ENCODE peak calls at places on chromosomes 4 and X, in six cellular contexts. R is psoas muscle, L is GM13976, W is Peyer's patch, M is endothelial cell, I is epithelial cell of esophagus. O is an unnamed sample.
A peak's percentile ranks its signal among the peaks of the same experiment; 100 is the strongest.

GRCh38 chr4:18733956-18734872 is 712.7 kb upstream of the LCORL start:
- DNase-seq in R (no peak), L (no peak), W (no peak), M (no peak), I (no peak), O (no peak)

GRCh38 chrX:79259073-79259689 is 108.0 kb downstream of the ITM2A start:
- DNase-seq in R (no peak), L (peak; percentile 16), W (no peak), M (no peak), I (no peak), O (no peak)

GRCh38 chr4:107183155-107183774 is 147.2 kb upstream of the DKK2 start:
- DNase-seq in R (no peak), L (peak; percentile 11), W (no peak), M (peak; percentile 41), I (peak; percentile 70), O (peak; percentile 78)

GRCh38 chr4:37601527-37601926 is 84.6 kb downstream of the RELL1 start:
- DNase-seq in R (no peak), L (no peak), W (no peak), M (no peak), I (peak; percentile 82), O (peak; percentile 90)

GRCh38 chr4:20687894-20688293 is 12.4 kb upstream of the PACRGL start:
- DNase-seq in R (no peak), L (no peak), W (no peak), M (no peak), I (peak; percentile 26), O (peak; percentile 21)

GRCh38 chr4:149264093-149264733 is 551.4 kb downstream of the IQCM start:
- DNase-seq in R (no peak), L (no peak), W (no peak), M (peak; percentile 50), I (peak; percentile 72), O (peak; percentile 80)

GRCh38 chrX:50081282-50081955 is 119.4 kb downstream of the AKAP4 start:
- DNase-seq in R (peak; percentile 23), L (no peak), W (peak; percentile 50), M (peak; percentile 23), I (peak; percentile 33), O (peak; percentile 23)

GRCh38 chrX:134368140-134368539 is 91.8 kb upstream of the HPRT1 start:
- DNase-seq in R (no peak), L (no peak), W (no peak), M (no peak), I (peak; percentile 24), O (no peak)

GRCh38 chr4:7341486-7342222 is 93.1 kb downstream of the PSAPL1 start:
- DNase-seq in R (no peak), L (no peak), W (no peak), M (no peak), I (no peak), O (no peak)

GRCh38 chrX:13764765-13765164 is 30.2 kb downstream of the OFD1 start:
- DNase-seq in R (no peak), L (no peak), W (no peak), M (peak; percentile 45), I (no peak), O (peak; percentile 17)

GRCh38 chr4:147862043-147862692 is 130.3 kb downstream of the ARHGAP10 start:
- DNase-seq in R (no peak), L (no peak), W (no peak), M (no peak), I (no peak), O (no peak)

GRCh38 chrX:17860811-17861495 is at the start of gene RAI2:
- DNase-seq in R (peak; percentile 30), L (peak; percentile 17), W (peak; percentile 55), M (peak; percentile 31), I (no peak), O (no peak)

GRCh38 chr4:25367004-25367621 is 9.9 kb upstream of the ANAPC4 start:
- DNase-seq in R (no peak), L (peak; percentile 34), W (no peak), M (no peak), I (peak; percentile 63), O (peak; percentile 58)

GRCh38 chr4:91826186-91826585 is 477.6 kb upstream of the GRID2 start:
- DNase-seq in R (no peak), L (no peak), W (no peak), M (no peak), I (peak; percentile 84), O (peak; percentile 66)

GRCh38 chr4:175469519-175469918 is 342.5 kb downstream of the GPM6A start:
- DNase-seq in R (no peak), L (no peak), W (no peak), M (no peak), I (peak; percentile 51), O (peak; percentile 27)

GRCh38 chr4:1492636-1493539 is 86.6 kb upstream of the NKX1-1 start:
- DNase-seq in R (no peak), L (no peak), W (peak; percentile 30), M (no peak), I (no peak), O (no peak)

GRCh38 chr4:93433840-93434239 is 394.7 kb upstream of the ATOH1 start:
- DNase-seq in R (no peak), L (no peak), W (no peak), M (no peak), I (no peak), O (no peak)

GRCh38 chr4:126028871-126029270 is 714.1 kb downstream of the FAT4 start:
- DNase-seq in R (no peak), L (no peak), W (no peak), M (no peak), I (no peak), O (no peak)

GRCh38 chr4:24137963-24138601 is 248.2 kb upstream of the PPARGC1A start:
- DNase-seq in R (no peak), L (no peak), W (peak; percentile 69), M (no peak), I (peak; percentile 5), O (peak; percentile 16)

GRCh38 chr4:6944311-6945051 is 34.9 kb downstream of the TBC1D14 start:
- DNase-seq in R (no peak), L (no peak), W (peak; percentile 71), M (no peak), I (no peak), O (no peak)

GRCh38 chr4:8182858-8183725 is 16.0 kb upstream of the SH3TC1 start:
- DNase-seq in R (peak; percentile 87), L (no peak), W (peak; percentile 89), M (no peak), I (peak; percentile 97), O (peak; percentile 97)

GRCh38 chr4:151315212-151315886 is 10.1 kb downstream of the SH3D19 start:
- DNase-seq in R (no peak), L (no peak), W (no peak), M (no peak), I (peak; percentile 70), O (peak; percentile 51)

GRCh38 chrX:96081891-96082290 is 602.8 kb upstream of the DIAPH2 start:
- DNase-seq in R (no peak), L (no peak), W (no peak), M (no peak), I (no peak), O (no peak)

GRCh38 chrX:18971506-18971905 is 12.4 kb downstream of the PHKA2 start:
- DNase-seq in R (no peak), L (no peak), W (no peak), M (no peak), I (no peak), O (no peak)

GRCh38 chrX:75968293-75968692 is 183.2 kb upstream of the MAGEE2 start:
- DNase-seq in R (no peak), L (no peak), W (no peak), M (no peak), I (no peak), O (no peak)

GRCh38 chr4:166324321-166324720 is 451.3 kb downstream of the TLL1 start:
- DNase-seq in R (no peak), L (no peak), W (no peak), M (peak; percentile 44), I (peak; percentile 61), O (peak; percentile 39)

GRCh38 chrX:102651968-102652744 is 873 bp downstream of the GPRASP1 start:
- DNase-seq in R (no peak), L (peak; percentile 32), W (no peak), M (peak; percentile 20), I (peak; percentile 26), O (no peak)

GRCh38 chrX:20623448-20623847 is 356.7 kb upstream of the RPS6KA3 start:
- DNase-seq in R (no peak), L (no peak), W (no peak), M (no peak), I (peak; percentile 24), O (peak; percentile 11)

GRCh38 chr4:55183926-55184599 is 58.7 kb upstream of the KDR start:
- DNase-seq in R (no peak), L (no peak), W (no peak), M (no peak), I (peak; percentile 97), O (peak; percentile 90)

GRCh38 chr4:123869517-123870282 is 473.1 kb downstream of the SPRY1 start:
- DNase-seq in R (no peak), L (no peak), W (no peak), M (no peak), I (no peak), O (no peak)

GRCh38 chr4:1356181-1356998 is 9.4 kb downstream of the UVSSA start:
- DNase-seq in R (peak; percentile 64), L (peak; percentile 80), W (peak; percentile 68), M (peak; percentile 69), I (peak; percentile 50), O (peak; percentile 37)

GRCh38 chr4:10082459-10083272 is 33.9 kb downstream of the WDR1 start:
- DNase-seq in R (no peak), L (peak; percentile 23), W (no peak), M (no peak), I (no peak), O (no peak)

GRCh38 chrX:26649534-26649933 is 433.6 kb downstream of the MAGEB5 start:
- DNase-seq in R (no peak), L (peak; percentile 15), W (no peak), M (no peak), I (peak; percentile 25), O (peak; percentile 38)
- TF ChIP-seq CTCF in R (peak; percentile 33), L (peak; percentile 33), W (peak; percentile 19), M (peak; percentile 74), I (peak; percentile 37), O (peak; percentile 41)

DNA sequence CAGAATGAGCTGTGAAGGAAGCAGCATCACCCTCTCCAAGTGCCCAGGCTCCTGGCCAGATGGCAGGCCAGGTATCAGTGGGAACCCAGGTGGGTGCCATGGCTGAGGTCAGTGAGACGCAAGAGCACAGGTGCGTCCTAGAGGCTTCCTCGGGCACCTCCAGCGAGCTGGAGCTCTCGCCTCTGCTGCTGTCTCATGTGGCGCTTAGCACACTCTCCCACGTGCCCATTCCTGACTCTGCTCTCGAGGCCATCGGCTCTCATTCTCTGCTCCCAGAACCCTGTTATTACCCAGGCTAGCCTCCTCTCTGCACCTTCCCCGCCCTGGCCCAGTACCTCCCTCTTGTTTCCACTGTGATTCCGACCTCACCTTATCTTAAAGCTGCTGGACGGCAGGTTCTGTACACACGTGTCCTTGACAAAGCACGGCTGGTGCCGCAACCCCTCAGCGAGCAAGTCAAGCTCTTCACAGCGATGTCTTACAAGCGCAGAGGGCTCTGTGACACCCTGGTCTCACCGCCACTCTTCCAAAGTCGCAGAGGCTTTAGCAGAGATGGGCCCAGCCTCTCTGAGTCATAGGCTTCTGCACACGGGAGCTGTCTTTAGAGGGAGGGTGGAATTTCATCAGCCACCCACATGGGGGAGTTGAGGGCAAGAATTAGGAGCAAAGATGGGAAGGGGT is 15.4 kb upstream of the MSANTD1 start:
- DNase-seq in R (no peak), L (no peak), W (no peak), M (no peak), I (peak; percentile 29), O (peak; percentile 27)
- TF ChIP-seq CTCF in R (no peak), L (no peak), W (no peak), M (no peak), I (no peak), O (no peak)

GRCh38 chrX:12297353-12297752 is 159.1 kb downstream of the FRMPD4 start:
- DNase-seq in R (no peak), L (no peak), W (no peak), M (no peak), I (no peak), O (no peak)
- TF ChIP-seq CTCF in R (no peak), L (no peak), W (no peak), M (no peak), I (no peak), O (no peak)

GRCh38 chr4:118740869-118741268 is 55.7 kb downstream of the METTL14 start:
- DNase-seq in R (no peak), L (no peak), W (no peak), M (no peak), I (no peak), O (peak; percentile 23)
- TF ChIP-seq CTCF in R (peak; percentile 63), L (no peak), W (peak; percentile 47), M (peak; percentile 77), I (no peak), O (peak; percentile 19)